ENCODE peak calls at places on chromosome 1, in six cellular contexts. One of them, this sample, is unnamed. For H3K4me1, the result is how much of the 10 kb centered on the place peaks cover.

GRCh38 chr1:117048431-117049133 is 11.5 kb upstream of the TTF2 start:
- DNase-seq in adrenal gland: no peak
- DNase-seq in neuronal stem cell: no peak
- DNase-seq in lower lobe of right lung: peak
- DNase-seq in CD4-positive, alpha-beta memory T cell: no peak
- DNase-seq in fibroblast of lung: no peak
- DNase-seq in this sample: no peak

GRCh38 chr1:25544819-25545218 is 1.4 kb downstream of the LDLRAP1 start:
- DNase-seq in adrenal gland: peak
- DNase-seq in neuronal stem cell: no peak
- DNase-seq in lower lobe of right lung: peak
- DNase-seq in CD4-positive, alpha-beta memory T cell: no peak
- DNase-seq in fibroblast of lung: no peak
- DNase-seq in this sample: peak

GRCh38 chr1:183778006-183778405 is 26.9 kb upstream of the RGL1 start:
- DNase-seq in adrenal gland: no peak
- DNase-seq in neuronal stem cell: no peak
- DNase-seq in lower lobe of right lung: no peak
- DNase-seq in CD4-positive, alpha-beta memory T cell: no peak
- DNase-seq in fibroblast of lung: peak
- DNase-seq in this sample: no peak

GRCh38 chr1:216422821-216423529 is at the start of gene USH2A:
- DNase-seq in adrenal gland: no peak
- DNase-seq in neuronal stem cell: peak
- DNase-seq in lower lobe of right lung: no peak
- DNase-seq in CD4-positive, alpha-beta memory T cell: no peak
- DNase-seq in fibroblast of lung: no peak
- DNase-seq in this sample: no peak

GRCh38 chr1:180343931-180344406 is 113.9 kb downstream of the LHX4 start:
- DNase-seq in adrenal gland: peak
- DNase-seq in neuronal stem cell: no peak
- DNase-seq in lower lobe of right lung: no peak
- DNase-seq in CD4-positive, alpha-beta memory T cell: no peak
- DNase-seq in fibroblast of lung: peak
- DNase-seq in this sample: no peak

GRCh38 chr1:152899027-152899426 is 9.3 kb upstream of the IVL start:
- DNase-seq in adrenal gland: no peak
- DNase-seq in neuronal stem cell: no peak
- DNase-seq in lower lobe of right lung: no peak
- DNase-seq in CD4-positive, alpha-beta memory T cell: no peak
- DNase-seq in fibroblast of lung: no peak
- DNase-seq in this sample: no peak

GRCh38 chr1:232635778-232636356 is 5.9 kb upstream of the SIPA1L2 start:
- DNase-seq in adrenal gland: no peak
- DNase-seq in neuronal stem cell: no peak
- DNase-seq in lower lobe of right lung: no peak
- DNase-seq in CD4-positive, alpha-beta memory T cell: peak
- DNase-seq in fibroblast of lung: peak
- DNase-seq in this sample: no peak

GRCh38 chr1:168709407-168709891 is 19.6 kb downstream of the DPT start:
- DNase-seq in adrenal gland: no peak
- DNase-seq in neuronal stem cell: no peak
- DNase-seq in lower lobe of right lung: no peak
- DNase-seq in CD4-positive, alpha-beta memory T cell: no peak
- DNase-seq in fibroblast of lung: peak
- DNase-seq in this sample: no peak

GRCh38 chr1:150236614-150236934 is 662 bp upstream of the ANP32E start:
- DNase-seq in adrenal gland: no peak
- DNase-seq in neuronal stem cell: no peak
- DNase-seq in lower lobe of right lung: no peak
- DNase-seq in CD4-positive, alpha-beta memory T cell: no peak
- DNase-seq in fibroblast of lung: no peak
- DNase-seq in this sample: no peak

GRCh38 chr1:158177705-158178450 is 2.8 kb upstream of the CD1D start:
- DNase-seq in adrenal gland: peak
- DNase-seq in neuronal stem cell: peak
- DNase-seq in lower lobe of right lung: peak
- DNase-seq in CD4-positive, alpha-beta memory T cell: no peak
- DNase-seq in fibroblast of lung: peak
- DNase-seq in this sample: peak

GRCh38 chr1:9787702-9788101 is 36.1 kb downstream of the CLSTN1 start:
- DNase-seq in adrenal gland: no peak
- DNase-seq in neuronal stem cell: no peak
- DNase-seq in lower lobe of right lung: no peak
- DNase-seq in CD4-positive, alpha-beta memory T cell: peak
- DNase-seq in fibroblast of lung: no peak
- DNase-seq in this sample: no peak
- H3K4me1 ChIP-seq in adrenal gland: under half
- H3K4me1 ChIP-seq in neuronal stem cell: under half
- H3K4me1 ChIP-seq in lower lobe of right lung: under half
- H3K4me1 ChIP-seq in CD4-positive, alpha-beta memory T cell: under half
- H3K4me1 ChIP-seq in fibroblast of lung: under half
- H3K4me1 ChIP-seq in this sample: under half

GRCh38 chr1:212607206-212607923 is 1.2 kb upstream of the ATF3 start:
- DNase-seq in adrenal gland: peak
- DNase-seq in neuronal stem cell: no peak
- DNase-seq in lower lobe of right lung: peak
- DNase-seq in CD4-positive, alpha-beta memory T cell: peak
- DNase-seq in fibroblast of lung: no peak
- DNase-seq in this sample: no peak

GRCh38 chr1:212606734-212607205 is 1.8 kb upstream of the ATF3 start:
- DNase-seq in adrenal gland: peak
- DNase-seq in neuronal stem cell: no peak
- DNase-seq in lower lobe of right lung: peak
- DNase-seq in CD4-positive, alpha-beta memory T cell: peak
- DNase-seq in fibroblast of lung: no peak
- DNase-seq in this sample: no peak

GRCh38 chr1:212606042-212606733 is 2.4 kb upstream of the ATF3 start:
- DNase-seq in adrenal gland: no peak
- DNase-seq in neuronal stem cell: no peak
- DNase-seq in lower lobe of right lung: no peak
- DNase-seq in CD4-positive, alpha-beta memory T cell: no peak
- DNase-seq in fibroblast of lung: no peak
- DNase-seq in this sample: no peak

GRCh38 chr1:212607924-212608208 is 695 bp upstream of the ATF3 start:
- DNase-seq in adrenal gland: no peak
- DNase-seq in neuronal stem cell: no peak
- DNase-seq in lower lobe of right lung: no peak
- DNase-seq in CD4-positive, alpha-beta memory T cell: no peak
- DNase-seq in fibroblast of lung: no peak
- DNase-seq in this sample: no peak

DNA sequence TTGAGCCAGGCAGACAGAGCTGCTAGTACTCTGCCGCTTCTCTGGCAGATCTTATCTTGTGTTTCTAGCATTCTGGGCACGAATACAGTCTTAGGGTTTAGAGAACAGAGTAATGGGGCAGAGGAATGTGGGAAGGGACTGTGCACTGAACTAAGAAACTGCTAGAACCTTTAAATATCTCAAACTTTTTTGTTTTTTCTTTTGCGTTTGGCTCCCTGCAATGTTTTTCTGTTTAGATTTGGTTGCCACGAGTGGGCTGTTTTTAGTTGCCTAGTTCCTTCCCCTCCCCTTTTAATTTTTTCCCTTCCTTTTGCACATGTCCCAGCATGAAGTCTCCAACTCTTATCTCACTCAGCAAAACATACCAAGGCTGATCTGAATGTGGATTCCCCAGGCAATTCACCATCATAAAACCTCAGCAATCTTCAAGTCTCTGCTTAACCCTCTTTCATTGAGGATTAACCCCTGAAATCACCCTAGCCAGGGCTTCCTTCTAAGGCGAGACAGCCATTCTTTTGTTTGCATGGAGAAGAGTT is 3.1 kb upstream of the ATF3 start:
- DNase-seq in adrenal gland: no peak
- DNase-seq in neuronal stem cell: peak
- DNase-seq in lower lobe of right lung: no peak
- DNase-seq in CD4-positive, alpha-beta memory T cell: no peak
- DNase-seq in fibroblast of lung: no peak
- DNase-seq in this sample: no peak
- H3K4me3 ChIP-seq in adrenal gland: no peak
- H3K4me3 ChIP-seq in neuronal stem cell: no peak
- H3K4me3 ChIP-seq in lower lobe of right lung: no peak
- H3K4me3 ChIP-seq in CD4-positive, alpha-beta memory T cell: no peak
- H3K4me3 ChIP-seq in fibroblast of lung: no peak
- H3K4me3 ChIP-seq in this sample: no peak

GRCh38 chr1:201307239-201307638 is 23.9 kb downstream of the PKP1 start:
- DNase-seq in adrenal gland: no peak
- DNase-seq in neuronal stem cell: no peak
- DNase-seq in lower lobe of right lung: no peak
- DNase-seq in CD4-positive, alpha-beta memory T cell: no peak
- DNase-seq in fibroblast of lung: no peak
- DNase-seq in this sample: no peak
- H3K4me1 ChIP-seq in adrenal gland: under half
- H3K4me1 ChIP-seq in neuronal stem cell: under half
- H3K4me1 ChIP-seq in lower lobe of right lung: half or more
- H3K4me1 ChIP-seq in CD4-positive, alpha-beta memory T cell: under half
- H3K4me1 ChIP-seq in fibroblast of lung: under half
- H3K4me1 ChIP-seq in this sample: half or more

GRCh38 chr1:36124404-36125128 is 456 bp downstream of the COL8A2 start:
- DNase-seq in adrenal gland: no peak
- DNase-seq in neuronal stem cell: no peak
- DNase-seq in lower lobe of right lung: no peak
- DNase-seq in CD4-positive, alpha-beta memory T cell: no peak
- DNase-seq in fibroblast of lung: no peak
- DNase-seq in this sample: no peak

GRCh38 chr1:36126005-36126716 is 1.1 kb upstream of the COL8A2 start:
- DNase-seq in adrenal gland: no peak
- DNase-seq in neuronal stem cell: no peak
- DNase-seq in lower lobe of right lung: no peak
- DNase-seq in CD4-positive, alpha-beta memory T cell: no peak
- DNase-seq in fibroblast of lung: no peak
- DNase-seq in this sample: no peak

GRCh38 chr1:36126797-36127500 is 1.9 kb upstream of the COL8A2 start:
- DNase-seq in adrenal gland: no peak
- DNase-seq in neuronal stem cell: no peak
- DNase-seq in lower lobe of right lung: no peak
- DNase-seq in CD4-positive, alpha-beta memory T cell: no peak
- DNase-seq in fibroblast of lung: no peak
- DNase-seq in this sample: no peak

GRCh38 chr1:36123357-36123756 is 1.7 kb downstream of the COL8A2 start:
- DNase-seq in adrenal gland: no peak
- DNase-seq in neuronal stem cell: no peak
- DNase-seq in lower lobe of right lung: peak
- DNase-seq in CD4-positive, alpha-beta memory T cell: no peak
- DNase-seq in fibroblast of lung: no peak
- DNase-seq in this sample: no peak

DNA sequence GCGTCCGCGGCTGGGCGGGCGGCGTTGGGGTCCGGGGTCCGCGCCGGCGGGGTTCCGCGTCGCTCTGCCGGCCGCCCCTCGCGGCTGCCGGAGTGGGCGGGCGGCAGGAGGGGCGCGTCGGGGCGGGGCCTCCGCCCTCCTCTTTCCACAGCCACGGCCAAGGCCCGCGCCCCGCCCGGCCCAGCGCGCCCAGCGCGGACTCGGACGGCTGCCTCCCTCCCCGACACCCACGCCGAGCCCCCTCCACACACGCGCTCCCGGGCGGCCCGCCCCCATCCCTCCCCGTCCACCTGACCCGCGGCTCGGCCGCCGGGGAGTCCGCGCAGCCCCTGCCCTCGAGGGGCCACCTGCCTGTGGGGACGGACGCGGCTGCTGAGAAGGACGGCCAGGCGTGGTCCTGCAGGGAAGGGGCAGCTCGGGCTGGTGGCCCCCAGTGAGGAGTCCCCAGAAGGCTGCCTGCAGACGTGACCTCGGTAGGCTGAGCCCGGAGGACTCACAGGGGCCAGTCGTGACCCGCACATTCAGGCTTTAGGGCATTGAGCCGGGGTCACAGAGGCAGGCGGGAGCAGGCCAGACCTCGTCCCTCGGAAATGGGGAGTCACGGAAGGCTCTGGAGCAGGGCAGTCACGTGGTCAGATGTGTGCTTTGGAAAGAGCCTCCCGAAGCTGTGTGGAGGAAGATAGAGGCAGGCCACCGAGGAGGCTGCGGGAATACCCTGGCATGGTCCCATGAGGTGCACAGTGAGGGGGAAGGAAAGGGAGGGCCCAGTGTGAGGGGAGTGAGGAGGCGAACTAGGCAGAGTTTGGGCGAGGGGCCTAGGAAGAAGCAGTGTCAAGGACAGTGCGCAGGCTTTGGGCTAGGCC is at the start of gene COL8A2:
- DNase-seq in adrenal gland: no peak
- DNase-seq in neuronal stem cell: no peak
- DNase-seq in lower lobe of right lung: peak
- DNase-seq in CD4-positive, alpha-beta memory T cell: no peak
- DNase-seq in fibroblast of lung: no peak
- DNase-seq in this sample: no peak
- H3K4me3 ChIP-seq in adrenal gland: peak
- H3K4me3 ChIP-seq in neuronal stem cell: peak
- H3K4me3 ChIP-seq in lower lobe of right lung: peak
- H3K4me3 ChIP-seq in CD4-positive, alpha-beta memory T cell: no peak
- H3K4me3 ChIP-seq in fibroblast of lung: no peak
- H3K4me3 ChIP-seq in this sample: peak

DNA sequence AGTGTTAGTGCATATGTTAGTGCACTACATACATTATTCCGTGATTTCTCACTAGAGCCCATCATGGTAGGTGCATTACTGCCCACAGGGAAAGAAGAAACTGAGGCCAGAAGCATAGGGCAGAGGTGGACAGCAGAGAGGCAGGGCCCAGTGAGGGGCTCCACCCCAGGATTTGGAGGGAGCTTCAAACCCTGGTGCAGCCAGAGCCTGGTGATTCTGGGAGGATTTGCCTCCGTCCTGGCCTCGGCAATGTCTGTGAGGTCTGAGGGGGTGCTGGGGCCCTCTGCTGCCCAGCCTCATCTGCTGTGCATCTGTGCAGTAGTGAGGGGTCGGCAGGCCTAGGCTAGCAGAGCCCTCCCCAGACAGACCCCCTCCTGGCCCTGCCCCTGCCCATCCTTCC is 22.8 kb downstream of the PPFIA4 start:
- DNase-seq in adrenal gland: no peak
- DNase-seq in neuronal stem cell: no peak
- DNase-seq in lower lobe of right lung: no peak
- DNase-seq in CD4-positive, alpha-beta memory T cell: no peak
- DNase-seq in fibroblast of lung: no peak
- DNase-seq in this sample: no peak
- H3K4me1 ChIP-seq in adrenal gland: under half
- H3K4me1 ChIP-seq in neuronal stem cell: under half
- H3K4me1 ChIP-seq in lower lobe of right lung: under half
- H3K4me1 ChIP-seq in CD4-positive, alpha-beta memory T cell: under half
- H3K4me1 ChIP-seq in fibroblast of lung: under half
- H3K4me1 ChIP-seq in this sample: under half

GRCh38 chr1:24107462-24108225 is 4.3 kb downstream of the MYOM3 start:
- DNase-seq in adrenal gland: peak
- DNase-seq in neuronal stem cell: no peak
- DNase-seq in lower lobe of right lung: peak
- DNase-seq in CD4-positive, alpha-beta memory T cell: no peak
- DNase-seq in fibroblast of lung: peak
- DNase-seq in this sample: no peak
- H3K4me3 ChIP-seq in adrenal gland: no peak
- H3K4me3 ChIP-seq in neuronal stem cell: no peak
- H3K4me3 ChIP-seq in lower lobe of right lung: no peak
- H3K4me3 ChIP-seq in CD4-positive, alpha-beta memory T cell: no peak
- H3K4me3 ChIP-seq in fibroblast of lung: no peak
- H3K4me3 ChIP-seq in this sample: no peak